ENCODE peak calls at places on chromosomes 12 and 14, in six cellular contexts. K is fibroblast of lung, I is endodermal cell, F is GM23248, Y is mesendoderm, L is IMR-90. T is an unnamed sample. For H3K36me3, the result is how much of the 10 kb centered on the place peaks cover.

GRCh38 chr12:62256408-62257079 is 3.7 kb upstream of the USP15 start:
- DNase-seq in L (peak), K (peak), F (peak), Y (no peak), I (no peak), T (no peak)

GRCh38 chr12:8914716-8915526 is 612 bp downstream of the PHC1 start:
- DNase-seq in F (peak), L (peak), Y (peak), I (peak), K (peak), T (peak)

GRCh38 chr12:119748512-119748911 is 80.6 kb downstream of the PRKAB1 start:
- DNase-seq in L (no peak), K (peak), F (peak), Y (no peak), I (no peak), T (no peak)

GRCh38 chr14:103846569-103847438 is 571 bp downstream of the PPP1R13B start:
- DNase-seq in L (no peak), F (peak), I (peak), Y (peak), K (peak), T (peak)

GRCh38 chr14:48731260-48731659 is 854.9 kb downstream of the RPS29 start:
- DNase-seq in Y (no peak), I (no peak), K (no peak), L (peak), F (no peak), T (no peak)

GRCh38 chr12:2980630-2981029 is 21.4 kb downstream of the TEAD4 start:
- DNase-seq in K (no peak), L (no peak), Y (no peak), I (no peak), F (no peak), T (no peak)

GRCh38 chr12:1608783-1609119 is 14.4 kb upstream of the FBXL14 start:
- DNase-seq in I (no peak), L (no peak), K (no peak), Y (no peak), F (peak), T (peak)

GRCh38 chr12:92552412-92553108 is 150.2 kb upstream of the PLEKHG7 start:
- DNase-seq in Y (no peak), K (peak), L (peak), I (no peak), F (no peak), T (no peak)

GRCh38 chr12:114415525-114415868 is 9.6 kb upstream of the TBX5 start:
- DNase-seq in L (no peak), Y (no peak), F (no peak), I (no peak), K (no peak), T (no peak)

GRCh38 chr12:127169321-127170270 is 1097.4 kb upstream of the TMEM132C start:
- DNase-seq in K (peak), F (peak), I (no peak), L (peak), Y (no peak), T (no peak)

GRCh38 chr12:91983935-91984334 is 161.7 kb downstream of the BTG1 start:
- DNase-seq in K (no peak), I (no peak), L (no peak), F (no peak), Y (no peak), T (no peak)

DNA sequence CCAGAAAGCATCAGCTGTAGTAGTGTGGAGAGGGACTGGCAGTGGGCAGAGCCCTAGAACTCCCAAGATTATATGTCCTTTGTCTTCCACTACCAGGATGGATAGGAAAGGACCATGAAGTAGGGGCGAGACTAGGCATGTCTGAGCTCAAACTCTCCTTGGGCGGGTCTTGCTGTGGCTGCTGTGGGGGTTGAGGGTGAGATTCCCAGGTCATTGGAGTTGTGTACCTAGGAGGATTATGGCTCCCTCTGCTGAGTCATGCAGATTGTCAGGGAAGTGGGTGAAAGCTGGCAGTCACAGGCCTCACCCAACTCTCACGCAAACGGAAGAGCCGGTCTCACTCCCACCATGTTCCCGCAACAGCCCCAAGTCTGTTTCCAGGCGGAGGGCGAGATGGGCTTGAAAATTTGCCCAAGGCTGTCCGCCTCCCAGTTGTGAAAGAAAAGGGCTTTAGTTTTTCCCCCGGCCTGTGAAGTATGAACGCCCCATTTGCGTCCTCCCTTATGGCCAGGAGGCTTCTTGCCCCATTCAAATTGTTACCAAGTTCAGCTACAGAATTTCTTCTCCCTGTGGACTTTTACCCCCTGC is 159.4 kb downstream of the SLC2A13 start:
- DNase-seq in K (no peak), I (peak), F (no peak), L (no peak), Y (no peak), T (no peak)
- H3K27ac ChIP-seq in K (no peak), I (no peak), F (no peak), L (no peak), Y (no peak), T (no peak)

GRCh38 chr14:91352101-91352500 is 65.5 kb downstream of the CCDC88C start:
- DNase-seq in K (peak), I (peak), L (no peak), F (peak), Y (no peak), T (peak)
- H3K9ac ChIP-seq in K (no peak), I (no peak), L (no peak), F (peak), Y (no peak), T (peak)

GRCh38 chr12:122304924-122305323 is 38.6 kb upstream of the VPS33A start:
- DNase-seq in I (no peak), F (no peak), Y (no peak), L (peak), K (no peak), T (no peak)
- H3K36me3 ChIP-seq in I (half or more), F (under half), Y (under half), L (under half), K (under half), T (under half)

GRCh38 chr14:89417469-89418225 is 614 bp upstream of the FOXN3 start:
- DNase-seq in I (peak), F (peak), K (peak), Y (peak), L (peak), T (peak)
- H3K27ac ChIP-seq in I (no peak), F (peak), K (peak), Y (peak), L (peak), T (no peak)

GRCh38 chr14:54775486-54776100 is 127.0 kb downstream of the GCH1 start:
- DNase-seq in L (no peak), K (no peak), F (no peak), I (no peak), Y (no peak), T (peak)

GRCh38 chr14:54772451-54772881 is 130.2 kb downstream of the GCH1 start:
- DNase-seq in Y (no peak), I (no peak), F (peak), L (peak), K (peak), T (no peak)

GRCh38 chr14:54771411-54772027 is 131.1 kb downstream of the GCH1 start:
- DNase-seq in L (no peak), Y (peak), I (no peak), F (no peak), K (no peak), T (no peak)

GRCh38 chr14:54774824-54775223 is 127.8 kb downstream of the GCH1 start:
- DNase-seq in F (no peak), K (no peak), Y (no peak), L (no peak), I (no peak), T (no peak)

DNA sequence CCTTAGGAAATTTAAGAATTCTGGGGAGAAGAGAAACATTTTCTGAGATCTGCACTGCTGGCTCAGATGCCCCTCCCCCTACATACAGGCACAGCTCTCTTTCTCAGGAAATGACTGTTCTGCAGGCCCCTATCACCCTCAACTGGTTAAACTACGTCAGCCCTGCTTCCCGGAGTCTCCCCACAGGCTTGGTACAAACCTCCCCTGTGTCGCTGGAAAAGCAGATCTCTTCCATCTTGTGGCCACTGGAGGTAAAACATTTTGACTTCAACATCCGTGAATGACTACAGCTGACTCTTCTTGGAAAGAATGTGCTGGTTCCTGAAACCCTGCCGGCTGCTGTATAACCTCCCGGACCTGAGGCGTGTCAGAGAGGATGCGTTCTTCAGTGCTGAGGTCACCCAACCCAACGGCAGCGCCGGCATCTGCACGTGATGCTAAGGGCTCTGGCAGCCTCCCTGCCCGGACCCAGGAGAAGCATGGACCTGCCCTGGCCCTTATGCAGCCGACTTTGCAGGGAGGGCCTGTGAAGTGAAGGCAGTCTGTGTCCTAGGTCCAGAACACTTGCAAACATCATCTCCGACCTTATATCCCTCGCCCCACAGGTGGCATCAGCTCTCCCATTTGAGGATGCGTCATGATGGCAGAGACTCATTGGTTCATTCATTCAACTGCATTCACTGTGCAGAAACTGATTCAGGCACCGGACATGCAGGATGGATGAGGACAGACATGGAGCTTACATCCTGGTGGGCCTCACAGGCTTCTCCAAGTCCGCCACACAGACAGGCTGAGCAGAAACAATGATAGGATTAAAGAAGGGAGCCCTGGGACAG is 129.2 kb downstream of the GCH1 start:
- DNase-seq in Y (peak), K (peak), F (peak), I (peak), L (peak), T (peak)
- H3K9ac ChIP-seq in Y (peak), K (peak), F (peak), I (no peak), L (peak), T (peak)

GRCh38 chr12:6979453-6979852 is 8.7 kb downstream of the EMG1 start:
- DNase-seq in F (no peak), K (no peak), L (no peak), Y (no peak), I (no peak), T (no peak)

GRCh38 chr12:6978188-6978986 is 7.7 kb downstream of the EMG1 start:
- DNase-seq in F (no peak), L (no peak), K (no peak), Y (no peak), I (no peak), T (no peak)

GRCh38 chr12:6975297-6976032 is 4.8 kb downstream of the EMG1 start:
- DNase-seq in I (no peak), F (no peak), L (no peak), Y (no peak), K (no peak), T (no peak)

GRCh38 chr12:6979021-6979420 is 8.3 kb downstream of the EMG1 start:
- DNase-seq in K (no peak), Y (no peak), F (no peak), I (no peak), L (no peak), T (no peak)

GRCh38 chr12:6977653-6978052 is 6.9 kb downstream of the EMG1 start:
- DNase-seq in L (no peak), Y (no peak), K (no peak), I (no peak), F (no peak), T (no peak)
- H3K36me3 ChIP-seq in L (half or more), Y (under half), K (under half), I (half or more), F (under half), T (half or more)

DNA sequence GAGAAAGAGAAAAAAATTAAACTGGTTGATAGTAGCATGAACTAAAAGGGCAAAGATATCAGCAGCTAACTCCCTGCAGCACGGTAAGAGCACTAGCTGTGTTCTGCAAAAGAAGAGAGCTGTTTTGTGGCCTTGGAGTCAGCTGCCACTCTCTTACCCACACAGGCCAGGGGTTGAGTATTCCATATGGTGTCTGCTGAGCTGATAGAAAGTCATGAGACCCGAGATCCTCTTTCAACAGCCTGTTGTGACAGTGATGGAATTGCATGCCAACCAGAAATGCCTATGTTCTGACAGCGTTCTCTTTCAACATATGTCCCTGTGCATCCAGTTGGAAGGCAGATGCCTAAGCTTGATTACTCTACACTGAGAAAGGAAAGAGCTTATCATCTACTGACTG is 39.9 kb downstream of the TMTC1 start:
- DNase-seq in Y (peak), K (peak), I (peak), F (peak), L (peak), T (no peak)
- H3K27ac ChIP-seq in Y (no peak), K (no peak), I (no peak), F (peak), L (peak), T (no peak)

T was measured in Karpas-422.